ENCODE peak calls at places on chromosomes 12 and 14, in seven cellular contexts. J is retina; D is activated CD4-positive, alpha-beta T cell treated with anti-CD3 and anti-CD28 coated beads, Interleukin-2, amount 10 ng/mL, durations not matched to agents 7 days and 5 days; Z is NCI-H1105; N is iPS-NIHi11; O is LoVo; S is left ventricle myocardium superior. Y is an unnamed sample.
A peak's percentile ranks its signal among the peaks of the same experiment; 100 is the strongest.

GRCh38 chr12:21828111-21828775 is 53.7 kb upstream of the KCNJ8 start:
- DNase-seq in J (no peak), D (no peak), Z (no peak), N (no peak), O (no peak), S (no peak), Y (no peak)

GRCh38 chr12:130463259-130463658 is 125.6 kb downstream of the PIWIL1 start:
- DNase-seq in J (peak; percentile 44), D (no peak), Z (no peak), N (no peak), O (no peak), S (no peak), Y (no peak)

GRCh38 chr12:14905269-14906004 is 19.8 kb upstream of the MGP start:
- DNase-seq in J (no peak), D (no peak), Z (no peak), N (no peak), O (no peak), S (peak; percentile 60), Y (no peak)

GRCh38 chr14:85798852-85799251 is 268.9 kb downstream of the FLRT2 start:
- DNase-seq in J (no peak), D (no peak), Z (no peak), N (no peak), O (no peak), S (no peak), Y (no peak)

GRCh38 chr12:337039-337438 is 52.1 kb downstream of the KDM5A start:
- DNase-seq in J (no peak), D (no peak), Z (no peak), N (no peak), O (no peak), S (no peak), Y (no peak)

GRCh38 chr14:50045039-50045711 is 71.2 kb downstream of the VCPKMT start:
- DNase-seq in J (no peak), D (peak; percentile 84), Z (no peak), N (no peak), O (peak; percentile 87), S (peak; percentile 79), Y (peak; percentile 73)

GRCh38 chr12:24894869-24895268 is 54.0 kb downstream of the BCAT1 start:
- DNase-seq in J (no peak), D (no peak), Z (no peak), N (no peak), O (no peak), S (no peak), Y (no peak)

GRCh38 chr12:94053676-94054075 is 94.7 kb upstream of the PLXNC1 start:
- DNase-seq in J (no peak), D (no peak), Z (no peak), N (no peak), O (no peak), S (no peak), Y (peak; percentile 21)

GRCh38 chr12:110316861-110317260 is 35.8 kb downstream of the ATP2A2 start:
- DNase-seq in J (no peak), D (no peak), Z (no peak), N (no peak), O (no peak), S (no peak), Y (no peak)

GRCh38 chr14:58535084-58535483 is 102.7 kb upstream of the DACT1 start:
- DNase-seq in J (no peak), D (no peak), Z (no peak), N (no peak), O (no peak), S (no peak), Y (no peak)

GRCh38 chr12:23006413-23006812 is 381.4 kb downstream of the ETNK1 start:
- DNase-seq in J (no peak), D (no peak), Z (no peak), N (no peak), O (no peak), S (peak; percentile 27), Y (no peak)

GRCh38 chr12:114360485-114360884 is 45.5 kb downstream of the TBX5 start:
- DNase-seq in J (no peak), D (no peak), Z (no peak), N (no peak), O (no peak), S (no peak), Y (no peak)

GRCh38 chr14:64191756-64192155 is 102.4 kb downstream of the ESR2 start:
- DNase-seq in J (no peak), D (no peak), Z (no peak), N (no peak), O (no peak), S (no peak), Y (no peak)

GRCh38 chr14:76720382-76720813 is 40.9 kb upstream of the VASH1 start:
- DNase-seq in J (peak; percentile 76), D (no peak), Z (peak; percentile 37), N (peak; percentile 77), O (no peak), S (peak; percentile 93), Y (peak; percentile 61)

GRCh38 chr12:19430988-19431387 is 8.3 kb upstream of the AEBP2 start:
- DNase-seq in J (no peak), D (no peak), Z (no peak), N (no peak), O (no peak), S (no peak), Y (no peak)

GRCh38 chr12:100141666-100141997 is 1.0 kb downstream of the BLTP3B start:
- DNase-seq in J (no peak), D (peak; percentile 42), Z (no peak), N (no peak), O (peak; percentile 60), S (no peak), Y (peak; percentile 70)

GRCh38 chr14:33057585-33057984 is 118.9 kb downstream of the NPAS3 start:
- DNase-seq in J (no peak), D (no peak), Z (no peak), N (no peak), O (no peak), S (no peak), Y (no peak)

GRCh38 chr12:3244219-3244750 is 167.1 kb downstream of the TSPAN9 start:
- DNase-seq in J (peak; percentile 55), D (no peak), Z (no peak), N (no peak), O (no peak), S (no peak), Y (no peak)

GRCh38 chr14:65821224-65821753 is 408.8 kb downstream of the FUT8 start:
- DNase-seq in J (no peak), D (no peak), Z (no peak), N (no peak), O (no peak), S (no peak), Y (no peak)

GRCh38 chr14:99675951-99676350 is 8.1 kb upstream of the CYP46A1 start:
- DNase-seq in J (no peak), D (no peak), Z (no peak), N (no peak), O (no peak), S (no peak), Y (no peak)

GRCh38 chr12:62659457-62660295 is 193.1 kb downstream of the MON2 start:
- DNase-seq in J (no peak), D (no peak), Z (no peak), N (peak; percentile 60), O (no peak), S (no peak), Y (no peak)

GRCh38 chr12:66176525-66176924 is 6.7 kb upstream of the TMBIM4 start:
- DNase-seq in J (no peak), D (no peak), Z (no peak), N (no peak), O (no peak), S (no peak), Y (no peak)

GRCh38 chr14:45426685-45427282 is 173.8 kb upstream of the MIS18BP1 start:
- DNase-seq in J (peak; percentile 49), D (peak; percentile 8), Z (peak; percentile 36), N (peak; percentile 62), O (peak; percentile 64), S (no peak), Y (peak; percentile 58)

GRCh38 chr14:99637624-99638023 is 7.3 kb upstream of the HHIPL1 start:
- DNase-seq in J (no peak), D (no peak), Z (no peak), N (no peak), O (no peak), S (no peak), Y (no peak)

GRCh38 chr12:84136862-84137367 is 775.7 kb downstream of the SLC6A15 start:
- DNase-seq in J (no peak), D (no peak), Z (no peak), N (no peak), O (no peak), S (no peak), Y (no peak)

GRCh38 chr12:71214511-71215285 is 56.9 kb upstream of the TSPAN8 start:
- DNase-seq in J (no peak), D (no peak), Z (no peak), N (peak; percentile 43), O (no peak), S (no peak), Y (peak; percentile 54)

Y was measured in hepatocyte.